ENCODE peak calls at places on chromosomes 7 and 10, in four cellular contexts. K is stomach, I is A549, G is SK-N-SH. Y is an unnamed sample.
A peak's percentile ranks its signal among the peaks of the same experiment; 100 is the strongest.

GRCh38 chr7:143436539-143436938 is 6.7 kb upstream of the TAS2R60 start:
- DNase-seq in K (no peak), I (no peak), G (no peak), Y (no peak)

GRCh38 chr10:119658274-119658673 is 7.1 kb downstream of the BAG3 start:
- DNase-seq in K (peak; percentile 85), I (peak; percentile 92), G (no peak), Y (peak; percentile 82)

GRCh38 chr10:18230794-18231193 is 90.6 kb downstream of the CACNB2 start:
- DNase-seq in K (no peak), I (no peak), G (no peak), Y (no peak)

GRCh38 chr10:84493951-84494848 is 165.8 kb downstream of the CCSER2 start:
- DNase-seq in K (no peak), I (peak; percentile 13), G (no peak), Y (no peak)

GRCh38 chr10:43026039-43026973 is 50.6 kb upstream of the RET start:
- DNase-seq in K (no peak), I (no peak), G (peak; percentile 26), Y (no peak)

GRCh38 chr7:17044868-17045267 is 163.1 kb upstream of the AGR3 start:
- DNase-seq in K (no peak), I (no peak), G (no peak), Y (no peak)

GRCh38 chr10:51397695-51398094 is 301.7 kb downstream of the CSTF2T start:
- DNase-seq in K (peak; percentile 89), I (no peak), G (no peak), Y (no peak)

GRCh38 chr10:49539320-49539885 is 482 bp upstream of the ERCC6 start:
- DNase-seq in K (peak; percentile 50), I (peak; percentile 47), G (peak; percentile 50), Y (peak; percentile 10)

GRCh38 chr10:81116201-81116600 is 578.5 kb downstream of the SH2D4B start:
- DNase-seq in K (no peak), I (no peak), G (no peak), Y (no peak)

DNA sequence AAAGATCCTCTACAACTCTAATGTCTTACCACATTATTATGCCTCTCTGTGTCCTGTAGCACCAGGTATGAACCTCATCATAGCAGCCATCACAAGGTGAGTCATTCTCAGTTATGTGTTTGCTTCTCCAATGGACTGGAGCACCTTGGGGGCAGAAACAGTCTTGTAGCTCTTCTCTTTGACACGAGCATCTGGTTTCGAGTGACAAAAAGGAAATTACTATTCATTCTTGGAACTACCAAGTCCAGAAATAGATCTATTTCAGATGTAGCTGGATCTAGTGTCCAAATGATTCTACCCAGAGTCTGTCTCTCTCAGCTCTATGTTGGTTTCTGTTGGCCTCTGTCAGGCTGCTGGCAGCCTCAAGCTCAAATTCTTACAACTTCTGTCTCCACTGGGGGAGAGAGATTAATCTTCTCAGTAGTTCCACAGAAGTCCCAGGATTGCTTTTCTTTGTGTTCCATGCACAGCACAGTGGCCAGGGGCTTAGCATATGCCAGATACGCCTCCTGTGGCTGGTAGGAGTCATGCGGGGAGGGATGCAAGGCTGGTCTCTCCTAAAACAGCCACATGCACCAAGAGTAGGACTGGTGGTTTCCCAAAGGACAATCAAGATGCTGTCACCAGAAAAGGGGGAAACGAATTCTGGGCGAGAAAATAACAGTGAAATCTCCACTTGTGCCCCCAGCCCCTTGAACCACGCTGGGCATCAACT is 37.2 kb upstream of the PAPSS2 start:
- DNase-seq in K (no peak), I (no peak), G (no peak), Y (no peak)
- TF ChIP-seq CTCF in K (no peak), I (no peak), G (peak; percentile 8), Y (no peak)

DNA sequence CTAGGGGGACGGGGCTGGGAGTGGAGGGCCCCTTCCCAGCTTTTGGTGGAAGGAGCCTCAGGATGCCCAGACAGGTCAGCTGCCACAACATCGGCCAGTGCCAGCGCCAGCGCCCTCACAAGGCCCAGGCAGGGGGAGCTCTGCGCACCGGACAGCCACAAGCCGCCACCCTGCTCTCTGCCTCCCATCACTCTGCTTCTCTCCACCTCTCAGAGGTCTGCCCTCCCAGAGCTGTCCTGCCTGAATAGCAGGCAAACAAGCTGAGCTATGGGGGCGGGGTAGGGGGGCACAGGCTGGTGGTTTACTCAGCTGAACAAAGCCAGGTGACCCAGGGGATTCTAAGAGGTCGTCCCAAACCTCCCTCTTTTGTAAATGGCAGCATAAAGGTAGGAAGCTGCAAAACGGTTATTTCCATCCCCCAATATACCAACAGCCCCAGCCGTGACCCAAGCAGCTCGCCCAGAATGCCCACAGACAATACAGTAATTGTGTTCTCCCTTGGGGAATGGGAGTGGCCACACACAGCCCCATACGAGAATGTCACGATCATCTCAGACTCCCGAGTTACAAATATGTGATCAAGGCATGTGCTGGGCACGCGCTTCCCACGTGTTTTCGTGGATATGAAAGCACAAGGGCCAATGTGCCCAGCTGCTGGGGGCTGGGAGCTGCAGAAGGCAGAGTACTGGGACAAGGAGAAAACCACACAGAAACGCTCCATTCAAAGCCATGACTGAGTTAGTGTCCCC is 19.7 kb downstream of the FAM53B start:
- DNase-seq in K (peak; percentile 62), I (no peak), G (no peak), Y (no peak)
- H3K4me1 ChIP-seq in K (peaks cover 79% of the 10 kb centered on the region), I (no peaks in the 10 kb centered on the region), G (peaks cover 21% of the 10 kb centered on the region), Y (peaks cover 8% of the 10 kb centered on the region)

DNA sequence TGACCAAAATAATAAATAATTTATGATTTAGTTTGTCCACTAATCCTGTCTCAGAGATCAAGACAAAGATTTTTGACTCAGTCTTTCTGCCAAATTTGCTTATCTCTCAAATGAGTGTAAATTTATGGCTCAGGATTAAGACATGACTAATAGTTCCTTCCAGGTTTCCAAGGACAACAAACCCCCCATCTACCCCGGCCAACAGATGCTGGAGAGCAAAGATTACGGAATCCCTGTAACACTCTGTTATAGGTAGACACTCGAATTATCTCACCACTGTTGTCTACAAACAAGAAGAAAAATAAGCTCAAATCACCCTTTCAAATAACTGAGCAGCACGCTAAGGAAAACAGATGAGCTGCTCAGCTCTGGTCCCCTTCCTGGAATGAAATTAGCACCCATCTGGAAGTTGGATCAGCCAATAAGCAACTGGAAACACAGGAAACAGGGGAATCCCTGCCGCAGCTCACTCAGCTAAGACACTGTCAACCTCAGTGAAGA is 56.8 kb upstream of the SVIL start:
- DNase-seq in K (no peak), I (no peak), G (peak; percentile 69), Y (peak; percentile 56)
- H3K4me3 ChIP-seq in K (no peak overlapping the region), I (no peak overlapping the region), G (peak overlapping the region; percentile 18), Y (peak overlapping the region; percentile 45)

GRCh38 chr10:77531441-77532001 is 106.1 kb downstream of the KCNMA1 start:
- DNase-seq in K (no peak), I (peak; percentile 90), G (no peak), Y (peak; percentile 66)
- TF ChIP-seq CTCF in K (no peak), I (no peak), G (no peak), Y (no peak)

DNA sequence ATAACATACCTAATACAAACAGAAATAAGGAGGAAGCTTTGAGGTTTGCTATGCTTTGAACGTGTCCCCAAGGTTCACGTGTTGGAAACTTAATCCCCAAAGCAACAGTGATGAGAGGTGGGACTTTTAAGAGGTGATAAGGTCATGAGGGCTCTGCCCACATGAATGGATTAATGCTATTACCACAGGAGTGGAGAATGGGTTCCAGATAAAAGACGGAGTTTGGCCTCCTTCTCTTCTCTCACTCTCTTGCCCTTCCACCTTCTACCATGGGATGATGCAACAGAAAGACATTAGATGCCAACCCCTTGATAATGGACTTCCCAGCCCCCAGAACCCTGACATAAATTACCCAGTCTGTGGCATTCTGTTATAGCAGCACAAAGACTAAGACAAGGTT is 9.6 kb downstream of the ITGB1 start:
- DNase-seq in K (no peak), I (no peak), G (no peak), Y (no peak)
- H3K4me1 ChIP-seq in K (peaks cover 44% of the 10 kb centered on the region), I (peaks cover 96% of the 10 kb centered on the region), G (peaks cover 21% of the 10 kb centered on the region), Y (no peaks in the 10 kb centered on the region)

GRCh38 chr7:31335889-31336201 is 4.7 kb downstream of the NEUROD6 start:
- DNase-seq in K (no peak), I (no peak), G (no peak), Y (no peak)
- H3K4me3 ChIP-seq in K (peak overlapping the region; percentile 31), I (no peak overlapping the region), G (no peak overlapping the region), Y (no peak overlapping the region)

DNA sequence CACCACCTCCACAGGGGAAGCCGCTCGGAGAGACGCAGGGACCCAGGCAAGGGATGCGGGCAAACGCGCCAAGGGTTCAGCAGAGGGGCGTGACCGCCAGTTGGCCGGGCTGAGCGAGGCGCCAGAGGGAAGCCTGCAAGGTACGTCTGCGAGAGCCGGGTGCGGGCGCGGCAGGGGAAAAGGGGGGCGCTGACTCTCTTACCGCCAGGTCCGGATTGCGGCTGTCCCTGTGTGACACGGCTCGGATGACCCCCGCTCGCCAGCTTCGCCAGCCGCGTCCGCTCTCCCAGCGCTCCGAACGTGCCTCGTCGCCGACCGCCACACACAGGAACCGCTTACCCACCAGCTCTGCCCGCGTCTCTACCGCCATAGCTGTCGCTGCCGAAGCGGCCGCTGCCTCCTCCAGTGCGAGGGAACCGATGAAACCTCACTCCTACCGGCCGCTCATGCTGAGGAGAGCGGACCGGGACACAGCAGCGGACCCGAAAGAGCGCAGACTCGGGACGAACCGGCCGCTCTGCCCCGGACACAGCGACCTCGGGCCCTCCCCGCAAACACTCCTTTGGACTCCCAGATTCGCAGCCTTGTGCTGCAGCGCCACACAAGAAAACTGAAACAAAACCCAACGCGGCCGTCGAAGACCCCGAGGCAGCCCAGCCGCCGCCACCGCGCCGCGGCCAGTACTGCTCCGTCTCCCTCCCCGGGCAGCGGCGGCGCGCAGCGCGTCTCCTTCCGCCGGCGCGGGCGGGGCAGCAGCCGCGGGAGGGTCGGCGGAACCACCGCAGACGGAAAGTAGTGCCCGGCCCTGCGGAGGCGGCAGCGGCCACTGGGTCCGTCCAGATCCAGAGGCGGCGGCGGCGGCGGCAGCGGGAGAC is at the start of gene JMJD1C:
- DNase-seq in K (peak; percentile 82), I (peak; percentile 67), G (peak; percentile 91), Y (peak; percentile 85)
- TF ChIP-seq CTCF in K (no peak), I (no peak), G (no peak), Y (no peak)

GRCh38 chr7:106022193-106022821 is 59.2 kb downstream of the CDHR3 start:
- DNase-seq in K (peak; percentile 45), I (no peak), G (no peak), Y (no peak)
- H3K4me1 ChIP-seq in K (no peaks in the 10 kb centered on the region), I (no peaks in the 10 kb centered on the region), G (peaks cover 18% of the 10 kb centered on the region), Y (peaks cover 18% of the 10 kb centered on the region)